ENCODE peak calls at places on chromosomes 13 and 19, in seven cellular contexts. One of them, this sample, is unnamed. For H3K4me1, the result is how much of the 10 kb centered on the place peaks cover.

GRCh38 chr13:104246955-104247354 is 1180.7 kb upstream of the SLC10A2 start:
- DNase-seq in breast epithelium: no peak
- DNase-seq in fibroblast of lung: no peak
- DNase-seq in heart left ventricle: no peak
- DNase-seq in CD8-positive, alpha-beta T cell: no peak
- DNase-seq in pancreas: no peak
- DNase-seq in cardiac muscle cell: no peak
- DNase-seq in this sample: no peak

GRCh38 chr19:41298327-41298964 is 11.5 kb upstream of the CCDC97 start:
- DNase-seq in CD8-positive, alpha-beta T cell: peak
- DNase-seq in fibroblast of lung: peak
- DNase-seq in pancreas: peak
- DNase-seq in heart left ventricle: peak
- DNase-seq in cardiac muscle cell: peak
- DNase-seq in breast epithelium: peak
- DNase-seq in this sample: no peak

GRCh38 chr13:55999709-56000108 is 1141.0 kb upstream of the PRR20A start:
- DNase-seq in cardiac muscle cell: no peak
- DNase-seq in breast epithelium: no peak
- DNase-seq in heart left ventricle: no peak
- DNase-seq in CD8-positive, alpha-beta T cell: no peak
- DNase-seq in fibroblast of lung: no peak
- DNase-seq in pancreas: no peak
- DNase-seq in this sample: no peak

GRCh38 chr19:37869766-37870340 is 36.5 kb downstream of the WDR87 start:
- DNase-seq in cardiac muscle cell: no peak
- DNase-seq in heart left ventricle: no peak
- DNase-seq in breast epithelium: no peak
- DNase-seq in fibroblast of lung: no peak
- DNase-seq in CD8-positive, alpha-beta T cell: no peak
- DNase-seq in pancreas: no peak
- DNase-seq in this sample: no peak

GRCh38 chr19:35142531-35143230 is 374 bp upstream of the FXYD7 start:
- DNase-seq in cardiac muscle cell: peak
- DNase-seq in pancreas: peak
- DNase-seq in heart left ventricle: peak
- DNase-seq in fibroblast of lung: peak
- DNase-seq in CD8-positive, alpha-beta T cell: peak
- DNase-seq in breast epithelium: no peak
- DNase-seq in this sample: no peak

GRCh38 chr13:28792992-28793391 is 27.1 kb upstream of the MTUS2 start:
- DNase-seq in heart left ventricle: no peak
- DNase-seq in breast epithelium: no peak
- DNase-seq in cardiac muscle cell: peak
- DNase-seq in CD8-positive, alpha-beta T cell: no peak
- DNase-seq in fibroblast of lung: peak
- DNase-seq in pancreas: no peak
- DNase-seq in this sample: no peak

GRCh38 chr19:13044160-13044853 is 49.0 kb downstream of the NFIX start:
- DNase-seq in cardiac muscle cell: no peak
- DNase-seq in CD8-positive, alpha-beta T cell: peak
- DNase-seq in fibroblast of lung: no peak
- DNase-seq in breast epithelium: no peak
- DNase-seq in heart left ventricle: no peak
- DNase-seq in pancreas: no peak
- DNase-seq in this sample: no peak

GRCh38 chr19:29098863-29099481 is 114.0 kb downstream of the UQCRFS1 start:
- DNase-seq in breast epithelium: no peak
- DNase-seq in cardiac muscle cell: peak
- DNase-seq in fibroblast of lung: peak
- DNase-seq in CD8-positive, alpha-beta T cell: no peak
- DNase-seq in pancreas: no peak
- DNase-seq in heart left ventricle: peak
- DNase-seq in this sample: no peak

GRCh38 chr13:107835339-107836018 is 379.9 kb downstream of the LIG4 start:
- DNase-seq in heart left ventricle: no peak
- DNase-seq in CD8-positive, alpha-beta T cell: no peak
- DNase-seq in breast epithelium: no peak
- DNase-seq in pancreas: no peak
- DNase-seq in cardiac muscle cell: peak
- DNase-seq in fibroblast of lung: peak
- DNase-seq in this sample: no peak

GRCh38 chr13:51605698-51606097 is 21.4 kb downstream of the WDFY2 start:
- DNase-seq in breast epithelium: no peak
- DNase-seq in CD8-positive, alpha-beta T cell: no peak
- DNase-seq in cardiac muscle cell: no peak
- DNase-seq in fibroblast of lung: no peak
- DNase-seq in heart left ventricle: no peak
- DNase-seq in pancreas: no peak
- DNase-seq in this sample: no peak

GRCh38 chr19:43768273-43769050 is 12.3 kb downstream of the KCNN4 start:
- DNase-seq in CD8-positive, alpha-beta T cell: no peak
- DNase-seq in heart left ventricle: no peak
- DNase-seq in breast epithelium: no peak
- DNase-seq in cardiac muscle cell: peak
- DNase-seq in fibroblast of lung: no peak
- DNase-seq in pancreas: no peak
- DNase-seq in this sample: no peak

GRCh38 chr13:32261567-32261966 is 53.6 kb downstream of the ZAR1L start:
- DNase-seq in heart left ventricle: peak
- DNase-seq in pancreas: peak
- DNase-seq in CD8-positive, alpha-beta T cell: no peak
- DNase-seq in fibroblast of lung: peak
- DNase-seq in cardiac muscle cell: peak
- DNase-seq in breast epithelium: no peak
- DNase-seq in this sample: peak

GRCh38 chr13:35349673-35350278 is 126.7 kb downstream of the MAB21L1 start:
- DNase-seq in heart left ventricle: no peak
- DNase-seq in cardiac muscle cell: peak
- DNase-seq in fibroblast of lung: peak
- DNase-seq in CD8-positive, alpha-beta T cell: no peak
- DNase-seq in breast epithelium: no peak
- DNase-seq in pancreas: no peak
- DNase-seq in this sample: no peak

GRCh38 chr13:73598021-73598712 is 536.0 kb downstream of the KLF12 start:
- DNase-seq in pancreas: no peak
- DNase-seq in cardiac muscle cell: peak
- DNase-seq in fibroblast of lung: peak
- DNase-seq in heart left ventricle: no peak
- DNase-seq in breast epithelium: no peak
- DNase-seq in CD8-positive, alpha-beta T cell: no peak
- DNase-seq in this sample: no peak

GRCh38 chr19:38869836-38870607 is 8.1 kb downstream of the RINL start:
- DNase-seq in cardiac muscle cell: peak
- DNase-seq in breast epithelium: peak
- DNase-seq in pancreas: peak
- DNase-seq in fibroblast of lung: peak
- DNase-seq in CD8-positive, alpha-beta T cell: peak
- DNase-seq in heart left ventricle: peak
- DNase-seq in this sample: peak

GRCh38 chr19:18473706-18474087 is 35.8 kb upstream of the ISYNA1 start:
- DNase-seq in pancreas: no peak
- DNase-seq in heart left ventricle: no peak
- DNase-seq in cardiac muscle cell: no peak
- DNase-seq in CD8-positive, alpha-beta T cell: no peak
- DNase-seq in fibroblast of lung: no peak
- DNase-seq in breast epithelium: no peak
- DNase-seq in this sample: no peak

GRCh38 chr19:37989855-37990254 is 82.8 kb downstream of the SIPA1L3 start:
- DNase-seq in heart left ventricle: no peak
- DNase-seq in cardiac muscle cell: peak
- DNase-seq in CD8-positive, alpha-beta T cell: no peak
- DNase-seq in fibroblast of lung: no peak
- DNase-seq in breast epithelium: no peak
- DNase-seq in pancreas: no peak
- DNase-seq in this sample: no peak

GRCh38 chr13:60572003-60572792 is 175.2 kb downstream of the TDRD3 start:
- DNase-seq in cardiac muscle cell: peak
- DNase-seq in heart left ventricle: no peak
- DNase-seq in breast epithelium: no peak
- DNase-seq in fibroblast of lung: peak
- DNase-seq in CD8-positive, alpha-beta T cell: no peak
- DNase-seq in pancreas: no peak
- DNase-seq in this sample: no peak

GRCh38 chr19:13965926-13966683 is 13.8 kb downstream of the DCAF15 start:
- DNase-seq in pancreas: no peak
- DNase-seq in fibroblast of lung: no peak
- DNase-seq in cardiac muscle cell: no peak
- DNase-seq in breast epithelium: no peak
- DNase-seq in CD8-positive, alpha-beta T cell: no peak
- DNase-seq in heart left ventricle: no peak
- DNase-seq in this sample: peak

GRCh38 chr13:80716610-80717081 is 375.7 kb upstream of the SPRY2 start:
- DNase-seq in breast epithelium: no peak
- DNase-seq in CD8-positive, alpha-beta T cell: no peak
- DNase-seq in fibroblast of lung: peak
- DNase-seq in pancreas: no peak
- DNase-seq in heart left ventricle: peak
- DNase-seq in cardiac muscle cell: peak
- DNase-seq in this sample: no peak

GRCh38 chr19:15318241-15318691 is 14.1 kb downstream of the BRD4 start:
- DNase-seq in fibroblast of lung: peak
- DNase-seq in pancreas: no peak
- DNase-seq in cardiac muscle cell: no peak
- DNase-seq in heart left ventricle: no peak
- DNase-seq in breast epithelium: no peak
- DNase-seq in CD8-positive, alpha-beta T cell: no peak
- DNase-seq in this sample: no peak
- H3K4me1 ChIP-seq in fibroblast of lung: under half
- H3K4me1 ChIP-seq in pancreas: half or more
- H3K4me1 ChIP-seq in cardiac muscle cell: half or more
- H3K4me1 ChIP-seq in heart left ventricle: half or more
- H3K4me1 ChIP-seq in breast epithelium: under half
- H3K4me1 ChIP-seq in CD8-positive, alpha-beta T cell: half or more
- H3K4me1 ChIP-seq in this sample: under half

DNA sequence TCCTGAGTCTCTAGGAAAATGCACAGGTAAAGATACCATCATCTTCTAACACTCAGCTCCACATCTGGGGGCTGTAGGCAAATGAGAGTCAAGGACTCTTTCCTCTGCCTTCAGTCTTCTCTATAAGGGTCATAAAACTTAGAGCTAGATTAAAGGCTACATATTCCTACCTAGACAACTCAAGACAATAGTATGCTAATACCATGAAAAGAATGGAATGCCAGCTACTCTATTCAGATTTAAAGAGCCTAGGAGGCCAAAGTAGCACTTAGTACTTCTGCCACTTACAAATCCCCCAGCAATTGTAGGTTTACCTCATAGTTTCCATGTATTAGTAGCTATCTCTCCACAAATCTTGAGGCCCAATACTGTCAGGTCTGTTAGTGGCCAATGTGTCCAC is 453.0 kb downstream of the SLITRK5 start:
- DNase-seq in breast epithelium: no peak
- DNase-seq in cardiac muscle cell: no peak
- DNase-seq in fibroblast of lung: no peak
- DNase-seq in CD8-positive, alpha-beta T cell: no peak
- DNase-seq in heart left ventricle: no peak
- DNase-seq in pancreas: no peak
- DNase-seq in this sample: no peak
- H3K27ac ChIP-seq in breast epithelium: no peak
- H3K27ac ChIP-seq in cardiac muscle cell: no peak
- H3K27ac ChIP-seq in fibroblast of lung: no peak
- H3K27ac ChIP-seq in CD8-positive, alpha-beta T cell: no peak
- H3K27ac ChIP-seq in heart left ventricle: no peak
- H3K27ac ChIP-seq in pancreas: no peak
- H3K27ac ChIP-seq in this sample: no peak

DNA sequence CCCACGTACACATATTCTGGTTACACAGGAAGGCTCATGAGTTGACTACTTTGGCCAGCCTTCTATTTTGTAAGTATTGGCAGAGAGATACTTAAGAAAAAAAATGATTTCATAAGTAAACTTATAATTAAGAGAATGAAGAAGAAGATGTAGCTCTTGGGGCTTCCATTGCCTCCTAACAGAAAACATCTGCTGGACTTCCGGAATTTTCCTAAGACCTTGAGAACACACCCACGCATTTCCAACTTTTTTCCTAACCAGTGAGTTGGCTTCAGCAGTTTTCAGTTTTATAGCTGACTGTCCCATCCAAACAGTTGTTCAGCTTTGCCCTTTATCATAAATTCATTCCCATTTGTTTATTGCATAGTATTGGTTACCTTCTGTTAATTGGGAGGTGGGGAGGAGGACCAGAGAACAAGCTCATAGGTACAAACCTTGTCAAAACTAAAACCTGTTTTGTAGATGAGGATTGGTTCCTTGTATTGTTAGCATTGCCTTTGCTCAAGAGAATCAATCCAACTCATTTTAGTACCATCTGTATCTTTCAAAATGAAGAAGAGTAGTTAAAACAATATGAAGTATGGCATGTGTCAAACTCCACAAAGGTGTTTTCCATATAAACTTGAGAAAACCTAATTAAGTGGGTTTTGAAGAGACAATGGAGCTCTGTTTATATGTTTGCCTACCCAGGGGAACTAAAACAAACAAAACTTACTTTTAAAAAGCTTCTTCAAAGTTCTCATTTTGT is 93.9 kb downstream of the COL4A2 start:
- DNase-seq in breast epithelium: no peak
- DNase-seq in CD8-positive, alpha-beta T cell: no peak
- DNase-seq in heart left ventricle: no peak
- DNase-seq in fibroblast of lung: peak
- DNase-seq in cardiac muscle cell: peak
- DNase-seq in pancreas: no peak
- DNase-seq in this sample: no peak
- H3K4me1 ChIP-seq in breast epithelium: under half
- H3K4me1 ChIP-seq in CD8-positive, alpha-beta T cell: under half
- H3K4me1 ChIP-seq in heart left ventricle: half or more
- H3K4me1 ChIP-seq in fibroblast of lung: under half
- H3K4me1 ChIP-seq in cardiac muscle cell: under half
- H3K4me1 ChIP-seq in pancreas: under half
- H3K4me1 ChIP-seq in this sample: under half

DNA sequence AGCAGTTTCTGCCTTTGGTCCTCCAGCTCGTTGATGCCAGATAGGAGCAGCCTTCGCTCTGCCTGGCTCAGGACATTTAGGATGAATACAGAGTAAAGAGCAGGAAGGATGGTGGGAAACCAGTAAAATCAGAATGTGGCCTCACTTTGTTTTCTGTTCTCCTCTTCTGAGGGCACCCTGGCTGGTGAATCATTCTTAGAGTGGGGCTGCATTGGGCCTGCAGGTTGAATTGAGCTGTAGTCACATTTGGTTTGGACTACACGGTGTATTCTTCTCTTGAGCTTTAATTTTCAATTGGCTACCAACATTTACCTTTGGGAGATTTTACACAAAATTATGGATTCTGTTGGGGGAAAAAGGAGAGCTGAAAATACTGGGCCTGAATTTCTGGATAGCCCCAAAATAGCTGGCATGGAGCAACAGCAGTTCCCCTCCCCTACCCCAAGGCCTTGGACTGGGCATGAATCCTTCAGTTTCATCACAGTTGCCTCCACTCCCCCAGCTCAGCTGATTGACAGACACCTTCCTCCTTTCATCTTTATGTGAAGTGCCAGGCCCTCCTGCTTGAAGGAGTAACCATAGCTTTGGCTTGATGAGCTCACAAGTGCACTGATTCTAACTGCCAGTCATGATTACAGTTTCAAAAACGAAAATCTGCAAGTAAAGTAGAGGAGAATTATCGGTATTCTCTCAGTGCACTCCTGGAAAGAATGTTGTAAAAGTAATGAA is 24.3 kb downstream of the ERCC5 start:
- DNase-seq in breast epithelium: no peak
- DNase-seq in cardiac muscle cell: no peak
- DNase-seq in heart left ventricle: no peak
- DNase-seq in pancreas: no peak
- DNase-seq in fibroblast of lung: no peak
- DNase-seq in CD8-positive, alpha-beta T cell: no peak
- DNase-seq in this sample: no peak
- H3K27ac ChIP-seq in breast epithelium: no peak
- H3K27ac ChIP-seq in cardiac muscle cell: peak
- H3K27ac ChIP-seq in heart left ventricle: no peak
- H3K27ac ChIP-seq in pancreas: no peak
- H3K27ac ChIP-seq in fibroblast of lung: no peak
- H3K27ac ChIP-seq in CD8-positive, alpha-beta T cell: no peak
- H3K27ac ChIP-seq in this sample: no peak

This sample was measured in right lobe of liver.